ENCODE peak calls at places on chromosomes 6 and 20, in five cellular contexts. V is H4, E is astrocyte of the cerebellum, P is HFF-Myc, X is left ventricle myocardium superior. Y is an unnamed sample.

GRCh38 chr20:62854121-62854520 is 7.5 kb downstream of the TCFL5 start:
- DNase-seq in V (no peak), E (no peak), X (no peak), P (no peak), Y (no peak)

GRCh38 chr6:138724015-138724414 is 49.6 kb upstream of the CCDC28A start:
- DNase-seq in V (peak; percentile 63), E (peak; percentile 60), X (peak; percentile 54), P (no peak), Y (no peak)

GRCh38 chr6:122289721-122290501 is 109.5 kb upstream of the HSF2 start:
- DNase-seq in V (no peak), E (peak; percentile 63), P (no peak), X (no peak), Y (no peak)

GRCh38 chr6:143754204-143754603 is 76.4 kb downstream of the PHACTR2 start:
- DNase-seq in V (no peak), P (no peak), X (no peak), E (no peak), Y (no peak)

GRCh38 chr6:149031545-149032317 is 284.9 kb downstream of the UST start:
- DNase-seq in X (no peak), E (peak; percentile 84), P (no peak), V (peak; percentile 91), Y (no peak)

GRCh38 chr20:48761023-48761785 is 66.6 kb downstream of the PREX1 start:
- DNase-seq in E (no peak), V (no peak), P (no peak), X (no peak), Y (peak; percentile 22)

GRCh38 chr6:139711714-139712585 is 337.5 kb upstream of the CITED2 start:
- DNase-seq in V (no peak), P (no peak), X (no peak), E (no peak), Y (no peak)

GRCh38 chr20:34420975-34421374 is 57.9 kb downstream of the ITCH start:
- DNase-seq in X (no peak), V (no peak), E (no peak), P (no peak), Y (no peak)

GRCh38 chr6:56259163-56259562 is 11.8 kb upstream of the COL21A1 start:
- DNase-seq in V (no peak), E (no peak), X (no peak), P (no peak), Y (no peak)

GRCh38 chr20:49694450-49695071 is 19.1 kb downstream of the B4GALT5 start:
- DNase-seq in P (no peak), E (no peak), X (no peak), V (no peak), Y (no peak)

GRCh38 chr20:40778894-40779496 is 90.0 kb upstream of the MAFB start:
- DNase-seq in P (no peak), V (no peak), E (no peak), X (no peak), Y (no peak)

GRCh38 chr20:51995551-51995951 is 193.2 kb upstream of the SALL4 start:
- DNase-seq in X (no peak), P (peak; percentile 42), V (peak; percentile 43), E (no peak), Y (no peak)

GRCh38 chr20:40584128-40584819 is 104.8 kb downstream of the MAFB start:
- DNase-seq in E (no peak), P (no peak), V (no peak), X (peak; percentile 80), Y (peak; percentile 45)

GRCh38 chr20:59723607-59724456 is 119.5 kb downstream of the PHACTR3 start:
- DNase-seq in P (no peak), X (no peak), E (no peak), V (no peak), Y (no peak)

GRCh38 chr6:96522469-96523009 is 933 bp downstream of the UFL1 start:
- DNase-seq in P (no peak), X (no peak), V (no peak), E (no peak), Y (no peak)

GRCh38 chr6:35435075-35435837 is 16.9 kb upstream of the FANCE start:
- DNase-seq in X (peak; percentile 71), V (no peak), P (no peak), E (no peak), Y (no peak)

Y was measured in testis.